ENCODE peak calls at places on chromosomes 16 and 17, in four cellular contexts. N is activated CD4-positive, alpha-beta T cell treated with anti-CD3 and anti-CD28 coated beads for 24 hours; I is stimulated activated CD4-positive, alpha-beta T cell treated with anti-CD3 and anti-CD28 coated beads, Interleukin-2, amount 100 ng/mL, for 24 hours; M is NCI-H345. Y is an unnamed sample.

GRCh38 chr16:77993586-77993985 is 28.8 kb upstream of the CLEC3A start:
- DNase-seq in I (no peak), N (no peak), M (no peak), Y (no peak)

GRCh38 chr16:76749780-76750375 is 441.1 kb upstream of the MON1B start:
- DNase-seq in M (no peak), I (no peak), N (no peak), Y (no peak)

GRCh38 chr17:43832976-43833829 is at the start of gene MPP3:
- DNase-seq in I (peak), M (peak), N (peak), Y (no peak)

GRCh38 chr16:69481901-69482341 is 57.5 kb downstream of the CYB5B start:
- DNase-seq in I (no peak), M (peak), N (no peak), Y (no peak)

GRCh38 chr16:361872-362701 is 8.3 kb downstream of the MRPL28 start:
- DNase-seq in I (peak), N (peak), M (peak), Y (peak)

GRCh38 chr17:31573861-31574260 is 182.4 kb downstream of the RAB11FIP4 start:
- DNase-seq in I (no peak), M (no peak), N (no peak), Y (no peak)

GRCh38 chr17:31917065-31917529 is 15.6 kb upstream of the UTP6 start:
- DNase-seq in I (no peak), N (no peak), M (no peak), Y (no peak)

GRCh38 chr17:9022553-9023388 is 1.5 kb downstream of the NTN1 start:
- DNase-seq in I (no peak), N (no peak), M (no peak), Y (no peak)

GRCh38 chr16:16166952-16167351 is 56.3 kb downstream of the ABCC6 start:
- DNase-seq in M (no peak), I (no peak), N (no peak), Y (no peak)

GRCh38 chr16:78761427-78761826 is 662.0 kb downstream of the WWOX start:
- DNase-seq in I (no peak), N (no peak), M (no peak), Y (no peak)

GRCh38 chr17:48160177-48160967 is 52.8 kb downstream of the SNX11 start:
- DNase-seq in I (no peak), N (no peak), M (peak), Y (no peak)

Y was measured in activated naive CD8-positive, alpha-beta T cell treated with anti-CD3 and anti-CD28 coated beads, Interleukin-2, amount 50 U/mL, for 16 hours.